ENCODE peak calls at places on chromosome 11, in ten cellular contexts. I, F, U, X, H, K, Q, J, Y and Z are unnamed samples.

GRCh38 chr11:130269544-130269943 is 45.2 kb downstream of the ZBTB44 start:
- DNase-seq in F (no peak), Q (peak), H (no peak), X (no peak), U (no peak), K (no peak), I (no peak), J (no peak), Y (no peak), Z (no peak)

GRCh38 chr11:100930185-100930778 is 199.3 kb downstream of the PGR start:
- DNase-seq in U (no peak), F (no peak), J (peak), H (peak), Y (no peak), I (no peak), X (no peak), Q (peak), K (peak), Z (no peak)

GRCh38 chr11:126138636-126139540 is 72.6 kb downstream of the RPUSD4 start:
- DNase-seq in H (no peak), K (no peak), U (no peak), J (no peak), Q (no peak), Y (no peak), X (no peak), F (no peak), I (no peak), Z (no peak)

GRCh38 chr11:78961938-78962701 is 387.5 kb upstream of the NARS2 start:
- DNase-seq in K (peak), U (no peak), I (no peak), J (no peak), F (no peak), H (no peak), Q (no peak), Y (no peak), X (no peak), Z (peak)

GRCh38 chr11:125343732-125344131 is 152.3 kb downstream of the FEZ1 start:
- DNase-seq in X (no peak), Q (no peak), I (no peak), H (peak), U (no peak), Y (no peak), F (no peak), J (no peak), K (no peak), Z (no peak)

GRCh38 chr11:97722065-97722464 is 1298.7 kb upstream of the CNTN5 start:
- DNase-seq in J (peak), I (no peak), Y (no peak), F (no peak), H (peak), U (no peak), Q (no peak), K (no peak), X (no peak), Z (no peak)

GRCh38 chr11:59174664-59175033 is 2.7 kb downstream of the DTX4 start:
- DNase-seq in J (peak), Q (peak), U (peak), H (peak), X (no peak), Y (no peak), F (no peak), K (no peak), I (no peak), Z (peak)

GRCh38 chr11:115084191-115084590 is 405.9 kb downstream of the NXPE2 start:
- DNase-seq in Q (no peak), Y (no peak), H (no peak), F (no peak), K (peak), X (no peak), J (no peak), U (no peak), I (no peak), Z (no peak)

GRCh38 chr11:2328656-2329354 is 27.0 kb downstream of the TSPAN32 start:
- DNase-seq in I (no peak), Y (no peak), F (no peak), H (no peak), K (no peak), U (no peak), J (no peak), Q (no peak), X (no peak), Z (no peak)

GRCh38 chr11:85939099-85940015 is 84.2 kb downstream of the CCDC83 start:
- DNase-seq in I (no peak), Y (no peak), H (no peak), F (no peak), K (no peak), X (no peak), U (no peak), Q (no peak), J (no peak), Z (no peak)

GRCh38 chr11:528166-528814 is 7.1 kb downstream of the HRAS start:
- DNase-seq in H (no peak), I (no peak), X (no peak), Y (no peak), U (no peak), J (no peak), Q (no peak), F (no peak), K (no peak), Z (no peak)

GRCh38 chr11:613369-613968 is 2.3 kb downstream of the IRF7 start:
- DNase-seq in Q (no peak), H (peak), X (peak), F (peak), U (peak), J (peak), Y (peak), I (peak), K (peak), Z (peak)

GRCh38 chr11:83011333-83012167 is 60.1 kb downstream of the RAB30 start:
- DNase-seq in I (no peak), Y (no peak), K (no peak), H (peak), X (no peak), J (no peak), U (no peak), Q (no peak), F (no peak), Z (no peak)

GRCh38 chr11:45513806-45514340 is 151.5 kb downstream of the CHST1 start:
- DNase-seq in K (no peak), H (no peak), U (no peak), X (no peak), Q (no peak), Y (no peak), F (no peak), I (no peak), J (no peak), Z (no peak)

GRCh38 chr11:65868076-65868667 is 4.4 kb downstream of the EFEMP2 start:
- DNase-seq in F (no peak), U (no peak), Q (no peak), H (peak), J (no peak), Y (no peak), I (no peak), K (peak), X (no peak), Z (no peak)

GRCh38 chr11:95948637-95949036 is 24.7 kb upstream of the MTMR2 start:
- DNase-seq in Q (no peak), Y (no peak), H (no peak), F (no peak), I (no peak), K (no peak), J (no peak), X (no peak), U (no peak), Z (no peak)

GRCh38 chr11:17794981-17795380 is 60.4 kb downstream of the KCNC1 start:
- DNase-seq in X (no peak), J (no peak), H (no peak), K (no peak), Y (no peak), U (no peak), F (no peak), Q (no peak), I (no peak), Z (no peak)

GRCh38 chr11:2092956-2093412 is 46.2 kb downstream of the IGF2 start:
- DNase-seq in X (no peak), U (peak), Y (peak), F (peak), K (peak), Q (peak), H (peak), J (peak), I (peak), Z (peak)

GRCh38 chr11:27524155-27524554 is 17.6 kb upstream of the LIN7C start:
- DNase-seq in Q (no peak), H (peak), X (no peak), Y (no peak), U (no peak), J (peak), I (no peak), K (no peak), F (no peak), Z (no peak)

GRCh38 chr11:64447717-64448598 is 89.0 kb downstream of the RPS6KA4 start:
- DNase-seq in X (no peak), Q (peak), J (no peak), U (no peak), H (peak), Y (no peak), F (no peak), I (no peak), K (peak), Z (peak)

GRCh38 chr11:30424851-30425250 is 101.9 kb downstream of the ARL14EP start:
- DNase-seq in I (no peak), K (no peak), F (no peak), X (no peak), J (no peak), H (no peak), Y (no peak), U (no peak), Q (no peak), Z (no peak)

GRCh38 chr11:63017306-63017974 is 1.8 kb upstream of the SLC22A8 start:
- DNase-seq in Y (no peak), K (peak), H (no peak), U (no peak), Q (no peak), F (no peak), I (no peak), J (no peak), X (no peak), Z (no peak)

GRCh38 chr11:131674051-131674755 is 303.8 kb downstream of the NTM start:
- DNase-seq in Y (peak), Q (peak), U (peak), X (no peak), I (peak), H (peak), J (peak), K (peak), F (peak), Z (peak)

GRCh38 chr11:119804698-119805097 is 75.7 kb upstream of the NECTIN1 start:
- DNase-seq in K (no peak), U (no peak), J (no peak), X (no peak), I (no peak), Q (no peak), Y (no peak), H (no peak), F (no peak), Z (no peak)

GRCh38 chr11:114438303-114438702 is 964 bp upstream of the REXO2 start:
- DNase-seq in J (peak), X (no peak), I (no peak), H (peak), F (no peak), U (no peak), Q (no peak), Y (no peak), K (no peak), Z (no peak)

GRCh38 chr11:12995211-12995610 is 13.9 kb upstream of the RASSF10 start:
- DNase-seq in H (no peak), Y (no peak), F (no peak), U (no peak), K (no peak), Q (no peak), J (no peak), I (no peak), X (no peak), Z (no peak)

GRCh38 chr11:17263803-17264202 is 12.7 kb upstream of the NUCB2 start:
- DNase-seq in U (no peak), I (no peak), J (no peak), Q (no peak), H (peak), K (no peak), X (no peak), F (no peak), Y (no peak), Z (no peak)

GRCh38 chr11:18367431-18367830 is 26.9 kb upstream of the LDHA start:
- DNase-seq in X (no peak), J (no peak), H (peak), Y (no peak), I (no peak), F (no peak), K (no peak), Q (no peak), U (no peak), Z (no peak)

GRCh38 chr11:2569321-2569721 is 124.5 kb downstream of the KCNQ1 start:
- DNase-seq in H (peak), J (no peak), X (peak), Y (no peak), U (no peak), F (no peak), Q (no peak), K (no peak), I (no peak), Z (no peak)

GRCh38 chr11:77435972-77436371 is 37.9 kb downstream of the PAK1 start:
- DNase-seq in J (no peak), K (no peak), H (no peak), F (no peak), U (no peak), Q (no peak), I (no peak), X (no peak), Y (no peak), Z (no peak)

GRCh38 chr11:64659417-64660144 is 63.4 kb downstream of the NRXN2 start:
- DNase-seq in I (no peak), H (peak), F (no peak), Q (no peak), U (no peak), X (no peak), J (no peak), K (no peak), Y (no peak), Z (no peak)

GRCh38 chr11:7973011-7973410 is 7.8 kb upstream of the NLRP10 start:
- DNase-seq in I (no peak), H (no peak), Y (no peak), U (no peak), X (no peak), J (no peak), K (no peak), Q (no peak), F (no peak), Z (no peak)

GRCh38 chr11:38648597-38648996 is 2050.6 kb upstream of the RAG2 start:
- DNase-seq in X (no peak), I (no peak), K (no peak), U (no peak), F (no peak), Q (no peak), J (no peak), H (peak), Y (no peak), Z (no peak)

GRCh38 chr11:119373917-119374631 is 7.4 kb downstream of the USP2 start:
- DNase-seq in X (no peak), H (peak), F (peak), Y (peak), I (peak), J (peak), U (peak), Q (peak), K (peak), Z (peak)

GRCh38 chr11:9146477-9146876 is 55.1 kb upstream of the SCUBE2 start:
- DNase-seq in X (no peak), U (no peak), Y (no peak), F (no peak), I (no peak), H (no peak), J (no peak), K (peak), Q (no peak), Z (no peak)

GRCh38 chr11:10669258-10670033 is 24.1 kb downstream of the IRAG1 start:
- DNase-seq in H (peak), U (no peak), Q (no peak), X (no peak), K (peak), J (peak), I (no peak), F (no peak), Y (no peak), Z (no peak)

GRCh38 chr11:16871368-16871767 is 132.9 kb downstream of the C11orf58 start:
- DNase-seq in U (no peak), X (no peak), Q (no peak), H (no peak), J (no peak), I (no peak), Y (no peak), F (no peak), K (no peak), Z (no peak)